ENCODE peak calls at places on chromosomes 1 and 21, in ten cellular contexts. One of them, this sample, is unnamed. For H3K4me1, the result is how much of the 10 kb centered on the place peaks cover.

GRCh38 chr1:173356211-173356762 is 120.8 kb upstream of the PRDX6 start:
- DNase-seq in astrocyte: peak
- DNase-seq in mammary epithelial cell: peak
- DNase-seq in SK-N-SH: no peak
- DNase-seq in pancreas: no peak
- DNase-seq in body of pancreas: no peak
- DNase-seq in tibial nerve: no peak
- DNase-seq in endodermal cell: no peak
- DNase-seq in psoas muscle: no peak
- DNase-seq in stomach: no peak
- DNase-seq in this sample: peak

GRCh38 chr1:233509596-233509995 is 104.3 kb upstream of the KCNK1 start:
- DNase-seq in astrocyte: no peak
- DNase-seq in mammary epithelial cell: peak
- DNase-seq in SK-N-SH: no peak
- DNase-seq in pancreas: no peak
- DNase-seq in body of pancreas: no peak
- DNase-seq in tibial nerve: no peak
- DNase-seq in endodermal cell: no peak
- DNase-seq in psoas muscle: no peak
- DNase-seq in stomach: no peak
- DNase-seq in this sample: no peak

GRCh38 chr1:48931571-48932251 is 155.0 kb upstream of the BEND5 start:
- DNase-seq in astrocyte: peak
- DNase-seq in mammary epithelial cell: peak
- DNase-seq in SK-N-SH: no peak
- DNase-seq in pancreas: no peak
- DNase-seq in body of pancreas: no peak
- DNase-seq in tibial nerve: no peak
- DNase-seq in endodermal cell: no peak
- DNase-seq in psoas muscle: no peak
- DNase-seq in stomach: peak
- DNase-seq in this sample: no peak

GRCh38 chr1:74504125-74505065 is 8.0 kb downstream of the LRRC53 start:
- DNase-seq in astrocyte: no peak
- DNase-seq in mammary epithelial cell: peak
- DNase-seq in SK-N-SH: peak
- DNase-seq in pancreas: peak
- DNase-seq in body of pancreas: peak
- DNase-seq in tibial nerve: peak
- DNase-seq in endodermal cell: peak
- DNase-seq in psoas muscle: no peak
- DNase-seq in stomach: no peak
- DNase-seq in this sample: no peak

GRCh38 chr21:37338671-37339526 is 27.7 kb upstream of the DYRK1A start:
- DNase-seq in astrocyte: peak
- DNase-seq in mammary epithelial cell: peak
- DNase-seq in SK-N-SH: peak
- DNase-seq in pancreas: no peak
- DNase-seq in body of pancreas: peak
- DNase-seq in tibial nerve: no peak
- DNase-seq in endodermal cell: no peak
- DNase-seq in psoas muscle: peak
- DNase-seq in stomach: no peak
- DNase-seq in this sample: no peak

GRCh38 chr1:53738205-53739108 is 507 bp downstream of the GLIS1 start:
- DNase-seq in astrocyte: no peak
- DNase-seq in mammary epithelial cell: peak
- DNase-seq in SK-N-SH: peak
- DNase-seq in pancreas: no peak
- DNase-seq in body of pancreas: peak
- DNase-seq in tibial nerve: no peak
- DNase-seq in endodermal cell: peak
- DNase-seq in psoas muscle: peak
- DNase-seq in stomach: no peak
- DNase-seq in this sample: no peak

GRCh38 chr1:211352985-211353515 is 26.4 kb downstream of the TRAF5 start:
- DNase-seq in astrocyte: no peak
- DNase-seq in mammary epithelial cell: peak
- DNase-seq in SK-N-SH: no peak
- DNase-seq in pancreas: no peak
- DNase-seq in body of pancreas: peak
- DNase-seq in tibial nerve: no peak
- DNase-seq in endodermal cell: peak
- DNase-seq in psoas muscle: no peak
- DNase-seq in stomach: peak
- DNase-seq in this sample: peak

GRCh38 chr21:37087188-37087587 is 14.1 kb downstream of the TTC3 start:
- DNase-seq in astrocyte: peak
- DNase-seq in mammary epithelial cell: peak
- DNase-seq in SK-N-SH: no peak
- DNase-seq in pancreas: no peak
- DNase-seq in body of pancreas: no peak
- DNase-seq in tibial nerve: peak
- DNase-seq in endodermal cell: no peak
- DNase-seq in psoas muscle: no peak
- DNase-seq in stomach: no peak
- DNase-seq in this sample: no peak

GRCh38 chr1:25799758-25800537 is at the start of gene SELENON:
- DNase-seq in astrocyte: peak
- DNase-seq in mammary epithelial cell: no peak
- DNase-seq in SK-N-SH: peak
- DNase-seq in pancreas: peak
- DNase-seq in body of pancreas: peak
- DNase-seq in tibial nerve: no peak
- DNase-seq in endodermal cell: peak
- DNase-seq in psoas muscle: peak
- DNase-seq in stomach: peak
- DNase-seq in this sample: no peak

GRCh38 chr1:234734412-234734835 is 124.4 kb upstream of the IRF2BP2 start:
- DNase-seq in astrocyte: no peak
- DNase-seq in mammary epithelial cell: no peak
- DNase-seq in SK-N-SH: no peak
- DNase-seq in pancreas: peak
- DNase-seq in body of pancreas: no peak
- DNase-seq in tibial nerve: no peak
- DNase-seq in endodermal cell: no peak
- DNase-seq in psoas muscle: no peak
- DNase-seq in stomach: no peak
- DNase-seq in this sample: no peak

GRCh38 chr1:28110555-28110954 is 22.1 kb upstream of the EYA3 start:
- DNase-seq in astrocyte: peak
- DNase-seq in mammary epithelial cell: peak
- DNase-seq in SK-N-SH: no peak
- DNase-seq in pancreas: no peak
- DNase-seq in body of pancreas: no peak
- DNase-seq in tibial nerve: no peak
- DNase-seq in endodermal cell: no peak
- DNase-seq in psoas muscle: no peak
- DNase-seq in stomach: no peak
- DNase-seq in this sample: no peak

GRCh38 chr1:40897499-40897898 is 35.3 kb upstream of the CITED4 start:
- DNase-seq in astrocyte: peak
- DNase-seq in mammary epithelial cell: peak
- DNase-seq in SK-N-SH: no peak
- DNase-seq in pancreas: no peak
- DNase-seq in body of pancreas: no peak
- DNase-seq in tibial nerve: no peak
- DNase-seq in endodermal cell: no peak
- DNase-seq in psoas muscle: no peak
- DNase-seq in stomach: no peak
- DNase-seq in this sample: no peak

GRCh38 chr1:165843304-165843703 is 15.9 kb downstream of the UCK2 start:
- DNase-seq in astrocyte: no peak
- DNase-seq in mammary epithelial cell: no peak
- DNase-seq in SK-N-SH: no peak
- DNase-seq in pancreas: no peak
- DNase-seq in body of pancreas: no peak
- DNase-seq in tibial nerve: no peak
- DNase-seq in endodermal cell: peak
- DNase-seq in psoas muscle: no peak
- DNase-seq in stomach: no peak
- DNase-seq in this sample: no peak

GRCh38 chr1:116725798-116726197 is 28.4 kb upstream of the CD2 start:
- DNase-seq in astrocyte: peak
- DNase-seq in mammary epithelial cell: no peak
- DNase-seq in SK-N-SH: no peak
- DNase-seq in pancreas: no peak
- DNase-seq in body of pancreas: no peak
- DNase-seq in tibial nerve: no peak
- DNase-seq in endodermal cell: no peak
- DNase-seq in psoas muscle: peak
- DNase-seq in stomach: no peak
- DNase-seq in this sample: no peak

GRCh38 chr1:16122916-16123315 is 33.0 kb downstream of the EPHA2 start:
- DNase-seq in astrocyte: peak
- DNase-seq in mammary epithelial cell: peak
- DNase-seq in SK-N-SH: no peak
- DNase-seq in pancreas: no peak
- DNase-seq in body of pancreas: no peak
- DNase-seq in tibial nerve: peak
- DNase-seq in endodermal cell: peak
- DNase-seq in psoas muscle: no peak
- DNase-seq in stomach: no peak
- DNase-seq in this sample: no peak

GRCh38 chr1:116360435-116361173 is 12.4 kb upstream of the ATP1A1 start:
- DNase-seq in astrocyte: no peak
- DNase-seq in mammary epithelial cell: no peak
- DNase-seq in SK-N-SH: no peak
- DNase-seq in pancreas: no peak
- DNase-seq in body of pancreas: no peak
- DNase-seq in tibial nerve: no peak
- DNase-seq in endodermal cell: no peak
- DNase-seq in psoas muscle: no peak
- DNase-seq in stomach: no peak
- DNase-seq in this sample: no peak

GRCh38 chr1:38253314-38253713 is 206.7 kb upstream of the POU3F1 start:
- DNase-seq in astrocyte: no peak
- DNase-seq in mammary epithelial cell: no peak
- DNase-seq in SK-N-SH: no peak
- DNase-seq in pancreas: no peak
- DNase-seq in body of pancreas: no peak
- DNase-seq in tibial nerve: no peak
- DNase-seq in endodermal cell: no peak
- DNase-seq in psoas muscle: no peak
- DNase-seq in stomach: no peak
- DNase-seq in this sample: no peak

DNA sequence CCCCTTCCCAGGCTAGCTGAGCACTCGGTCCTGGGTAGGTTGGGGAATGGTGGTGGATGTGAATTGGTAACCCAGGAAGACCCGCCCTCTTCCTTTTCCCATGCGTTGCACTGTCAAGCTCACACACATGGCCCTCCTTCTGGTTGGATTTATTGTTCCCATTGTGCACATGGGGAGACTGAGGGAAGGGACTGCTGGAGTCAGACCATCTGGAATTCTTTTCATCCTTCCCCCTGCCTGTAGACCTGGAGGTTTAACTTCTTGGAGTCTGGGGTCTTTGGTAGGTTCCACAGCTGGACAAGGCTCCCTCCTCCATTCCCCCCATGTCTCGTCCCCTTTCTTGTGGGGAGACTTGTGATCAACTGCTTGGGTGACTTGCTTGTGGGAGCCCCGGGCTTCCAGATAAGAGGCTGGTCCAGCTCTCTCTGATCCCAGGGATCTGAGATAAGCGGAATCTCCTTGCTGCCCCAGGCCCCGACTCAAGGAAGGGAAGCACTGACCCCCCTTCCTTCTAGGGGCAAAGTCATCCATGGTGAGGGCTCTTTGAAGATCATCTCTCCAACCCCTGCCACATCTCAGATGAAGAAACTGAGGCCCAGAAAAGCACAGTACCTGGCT is 55.7 kb upstream of the SYNC start:
- DNase-seq in astrocyte: no peak
- DNase-seq in mammary epithelial cell: no peak
- DNase-seq in SK-N-SH: no peak
- DNase-seq in pancreas: no peak
- DNase-seq in body of pancreas: no peak
- DNase-seq in tibial nerve: no peak
- DNase-seq in endodermal cell: no peak
- DNase-seq in psoas muscle: no peak
- DNase-seq in stomach: no peak
- DNase-seq in this sample: no peak
- H3K4me1 ChIP-seq in astrocyte: half or more
- H3K4me1 ChIP-seq in mammary epithelial cell: half or more
- H3K4me1 ChIP-seq in SK-N-SH: under half
- H3K4me1 ChIP-seq in pancreas: half or more
- H3K4me1 ChIP-seq in body of pancreas: half or more
- H3K4me1 ChIP-seq in tibial nerve: under half
- H3K4me1 ChIP-seq in endodermal cell: under half
- H3K4me1 ChIP-seq in psoas muscle: under half
- H3K4me1 ChIP-seq in stomach: half or more
- H3K4me1 ChIP-seq in this sample: half or more

GRCh38 chr1:154973344-154974085 is 966 bp upstream of the CKS1B start:
- DNase-seq in astrocyte: peak
- DNase-seq in mammary epithelial cell: peak
- DNase-seq in SK-N-SH: peak
- DNase-seq in pancreas: peak
- DNase-seq in body of pancreas: peak
- DNase-seq in tibial nerve: peak
- DNase-seq in endodermal cell: peak
- DNase-seq in psoas muscle: peak
- DNase-seq in stomach: peak
- DNase-seq in this sample: peak
- TF ChIP-seq CTCF in astrocyte: peak
- TF ChIP-seq CTCF in mammary epithelial cell: peak
- TF ChIP-seq CTCF in SK-N-SH: no peak
- TF ChIP-seq CTCF in pancreas: no peak
- TF ChIP-seq CTCF in body of pancreas: peak
- TF ChIP-seq CTCF in tibial nerve: no peak
- TF ChIP-seq CTCF in endodermal cell: peak
- TF ChIP-seq CTCF in psoas muscle: no peak
- TF ChIP-seq CTCF in stomach: no peak
- TF ChIP-seq CTCF in this sample: no peak

GRCh38 chr1:158181577-158181922 is 855 bp downstream of the CD1D start:
- DNase-seq in astrocyte: no peak
- DNase-seq in mammary epithelial cell: no peak
- DNase-seq in SK-N-SH: no peak
- DNase-seq in pancreas: no peak
- DNase-seq in body of pancreas: no peak
- DNase-seq in tibial nerve: no peak
- DNase-seq in endodermal cell: no peak
- DNase-seq in psoas muscle: no peak
- DNase-seq in stomach: no peak
- DNase-seq in this sample: no peak
- H3K4me1 ChIP-seq in astrocyte: under half
- H3K4me1 ChIP-seq in mammary epithelial cell: under half
- H3K4me1 ChIP-seq in SK-N-SH: under half
- H3K4me1 ChIP-seq in pancreas: under half
- H3K4me1 ChIP-seq in body of pancreas: under half
- H3K4me1 ChIP-seq in tibial nerve: under half
- H3K4me1 ChIP-seq in endodermal cell: under half
- H3K4me1 ChIP-seq in psoas muscle: under half
- H3K4me1 ChIP-seq in stomach: under half
- H3K4me1 ChIP-seq in this sample: under half

DNA sequence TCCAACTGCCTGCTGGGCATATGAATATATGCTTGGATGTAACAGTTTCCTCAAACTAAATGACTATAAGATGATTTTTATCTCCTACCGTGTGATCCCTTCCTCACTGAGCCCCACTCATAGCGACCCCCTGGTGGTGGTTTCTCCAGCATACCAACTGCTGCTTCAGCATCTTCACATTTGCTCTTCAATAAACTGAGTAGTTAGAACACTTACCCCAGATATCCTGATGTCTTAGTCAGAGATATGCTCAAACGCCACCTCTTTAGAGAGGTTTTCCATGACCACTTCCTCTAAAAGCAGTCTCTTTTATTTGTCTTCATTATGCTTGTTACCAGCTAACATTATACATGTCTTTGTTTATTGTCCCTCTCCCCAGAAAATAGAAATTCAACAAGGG is 10.2 kb upstream of the HNRNPR start:
- DNase-seq in astrocyte: no peak
- DNase-seq in mammary epithelial cell: no peak
- DNase-seq in SK-N-SH: no peak
- DNase-seq in pancreas: no peak
- DNase-seq in body of pancreas: no peak
- DNase-seq in tibial nerve: no peak
- DNase-seq in endodermal cell: no peak
- DNase-seq in psoas muscle: no peak
- DNase-seq in stomach: no peak
- DNase-seq in this sample: no peak
- TF ChIP-seq CTCF in astrocyte: peak
- TF ChIP-seq CTCF in mammary epithelial cell: no peak
- TF ChIP-seq CTCF in SK-N-SH: peak
- TF ChIP-seq CTCF in pancreas: no peak
- TF ChIP-seq CTCF in body of pancreas: no peak
- TF ChIP-seq CTCF in tibial nerve: no peak
- TF ChIP-seq CTCF in endodermal cell: peak
- TF ChIP-seq CTCF in psoas muscle: no peak
- TF ChIP-seq CTCF in stomach: no peak
- TF ChIP-seq CTCF in this sample: no peak